ENCODE peak calls at places on chromosomes 2 and 18, in eight cellular contexts. X, D, E, J, V, T, R and W are unnamed samples.

GRCh38 chr2:224017976-224018375 is 21.1 kb downstream of the SERPINE2 start:
- DNase-seq in V (no peak), X (no peak), T (no peak), R (no peak), J (no peak), D (peak; percentile 35), E (no peak), W (no peak)

GRCh38 chr2:207836526-207837133 is 66.9 kb upstream of the FZD5 start:
- DNase-seq in R (peak; percentile 36), E (no peak), T (no peak), D (no peak), J (peak; percentile 15), V (peak; percentile 49), X (no peak), W (no peak)

GRCh38 chr2:230684222-230685164 is 28.1 kb upstream of the CAB39 start:
- DNase-seq in R (no peak), T (no peak), D (peak; percentile 47), E (no peak), X (no peak), J (peak; percentile 73), V (no peak), W (peak; percentile 19)

GRCh38 chr2:173300458-173300857 is 54.2 kb upstream of the CDCA7 start:
- DNase-seq in T (peak; percentile 95), J (no peak), D (no peak), X (no peak), V (no peak), E (no peak), R (no peak), W (no peak)

GRCh38 chr2:73035899-73036778 is 35.4 kb downstream of the SFXN5 start:
- DNase-seq in R (no peak), X (no peak), V (peak; percentile 51), J (no peak), D (no peak), T (no peak), E (no peak), W (no peak)

GRCh38 chr18:4455113-4455811 is at the start of gene DLGAP1:
- DNase-seq in D (peak; percentile 19), J (peak; percentile 39), R (no peak), E (no peak), V (peak; percentile 95), T (no peak), X (peak; percentile 88), W (peak; percentile 42)

GRCh38 chr2:108855194-108855593 is 68.6 kb downstream of the CCDC138 start:
- DNase-seq in V (no peak), D (peak; percentile 34), E (peak; percentile 23), R (no peak), T (peak; percentile 54), J (no peak), X (no peak), W (peak; percentile 20)

GRCh38 chr2:20645301-20645701 is 5.6 kb downstream of the HS1BP3 start:
- DNase-seq in R (peak; percentile 12), T (no peak), X (no peak), E (no peak), D (no peak), J (no peak), V (no peak), W (no peak)

GRCh38 chr2:164625378-164625971 is 4.2 kb upstream of the GRB14 start:
- DNase-seq in E (no peak), V (no peak), D (peak; percentile 85), J (no peak), R (no peak), X (no peak), T (peak; percentile 48), W (no peak)

GRCh38 chr2:14756122-14756541 is 123.6 kb downstream of the LRATD1 start:
- DNase-seq in V (no peak), X (no peak), J (no peak), T (peak; percentile 90), R (no peak), D (peak; percentile 70), E (peak; percentile 19), W (no peak)

GRCh38 chr18:26301681-26302080 is 75.4 kb downstream of the TAF4B start:
- DNase-seq in J (no peak), E (peak; percentile 44), T (no peak), X (no peak), V (no peak), R (no peak), D (peak; percentile 53), W (peak; percentile 24)

GRCh38 chr18:78242796-78243195 is 736.8 kb upstream of the SALL3 start:
- DNase-seq in R (peak; percentile 49), V (no peak), X (no peak), E (no peak), J (no peak), D (peak; percentile 11), T (peak; percentile 3), W (no peak)

GRCh38 chr18:45619062-45619825 is 4.0 kb downstream of the SLC14A2 start:
- DNase-seq in J (no peak), E (peak; percentile 32), T (no peak), V (no peak), R (peak; percentile 60), D (peak; percentile 54), X (no peak), W (no peak)

GRCh38 chr2:104177179-104177578 is 676.7 kb upstream of the POU3F3 start:
- DNase-seq in T (no peak), X (no peak), J (no peak), V (no peak), R (no peak), E (no peak), D (no peak), W (no peak)

GRCh38 chr2:214591359-214591758 is 180.5 kb downstream of the VWC2L start:
- DNase-seq in E (no peak), R (no peak), T (peak; percentile 37), X (no peak), V (no peak), D (no peak), J (no peak), W (peak; percentile 4)

DNA sequence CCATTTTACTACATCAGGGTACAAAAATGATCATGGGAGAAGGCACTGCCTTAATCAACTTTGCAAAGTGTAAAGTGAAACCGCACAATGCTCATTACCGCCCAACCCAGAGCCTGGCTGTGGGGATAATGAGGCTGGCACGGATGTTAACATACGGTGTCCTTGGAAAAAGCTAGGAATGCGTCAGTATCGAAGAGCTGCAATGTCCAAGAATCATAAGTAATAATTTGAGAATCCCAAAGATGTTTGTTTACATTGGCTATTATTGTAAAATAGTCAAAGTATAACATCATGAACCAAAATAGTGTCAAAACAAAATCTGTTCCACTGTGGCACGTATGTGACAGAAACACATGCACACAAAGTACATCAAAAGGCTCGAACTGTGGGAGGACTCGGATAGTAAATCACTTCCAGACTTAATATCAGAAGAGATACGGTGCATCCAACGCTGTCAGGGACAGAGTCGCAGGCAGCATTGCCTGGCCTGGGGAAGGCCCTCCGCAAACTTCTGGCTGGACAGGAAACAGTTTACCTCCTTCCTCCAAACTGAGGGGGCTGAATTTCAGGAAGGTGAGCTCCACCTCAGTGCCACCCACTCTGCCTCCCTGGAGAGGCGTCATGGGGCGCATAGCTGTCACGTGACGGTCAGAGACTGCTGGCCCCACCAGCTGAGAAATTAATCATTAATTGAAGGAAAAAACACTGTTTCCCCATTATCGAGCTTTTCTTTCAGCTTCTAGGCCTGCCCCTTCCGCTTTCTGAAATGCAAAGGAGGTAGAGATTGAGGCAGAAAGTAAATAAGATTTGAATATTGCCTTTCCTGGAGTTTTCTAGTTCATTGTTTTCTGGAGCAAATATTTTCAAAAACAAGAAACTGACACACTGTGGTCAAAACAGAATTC is 1.8 kb upstream of the ID2 start:
- DNase-seq in D (peak; percentile 79), X (peak; percentile 85), R (peak; percentile 42), V (peak; percentile 44), T (no peak), E (peak; percentile 68), J (no peak), W (peak; percentile 65)
- H3K4me3 ChIP-seq in D (peak overlapping the region; percentile 85), X (peak overlapping the region; percentile 63), R (peak overlapping the region; percentile 81), V (peak overlapping the region; percentile 50), T (no peak overlapping the region), E (peak overlapping the region; percentile 68), J (peak overlapping the region; percentile 52), W (peak overlapping the region; percentile 72)

GRCh38 chr2:237414056-237414661 is at the start of gene COL6A3:
- DNase-seq in V (no peak), J (peak; percentile 77), X (no peak), E (peak; percentile 98), T (no peak), D (peak; percentile 93), R (peak; percentile 73), W (no peak)
- H3K27ac ChIP-seq in V (no peak within 1 kb of the TSS), J (peak within 1 kb of the TSS; percentile 66), X (peak within 1 kb of the TSS; percentile 73), E (peak within 1 kb of the TSS; percentile 92), T (no peak within 1 kb of the TSS), D (peak within 1 kb of the TSS; percentile 99), R (peak within 1 kb of the TSS; percentile 82), W (no peak within 1 kb of the TSS)

GRCh38 chr2:26649322-26649721 is 8.2 kb upstream of the CIB4 start:
- DNase-seq in R (no peak), X (peak; percentile 31), J (peak; percentile 28), V (no peak), E (no peak), T (no peak), D (no peak), W (no peak)
- H3K27me3 ChIP-seq in R (peaks cover 59% of the 10 kb centered on the region), X (no peaks in the 10 kb centered on the region), J (peaks cover 39% of the 10 kb centered on the region), V (peaks cover 6% of the 10 kb centered on the region), E (peaks cover 28% of the 10 kb centered on the region), T (no peaks in the 10 kb centered on the region), D (peaks cover 43% of the 10 kb centered on the region), W (peaks cover 36% of the 10 kb centered on the region)

DNA sequence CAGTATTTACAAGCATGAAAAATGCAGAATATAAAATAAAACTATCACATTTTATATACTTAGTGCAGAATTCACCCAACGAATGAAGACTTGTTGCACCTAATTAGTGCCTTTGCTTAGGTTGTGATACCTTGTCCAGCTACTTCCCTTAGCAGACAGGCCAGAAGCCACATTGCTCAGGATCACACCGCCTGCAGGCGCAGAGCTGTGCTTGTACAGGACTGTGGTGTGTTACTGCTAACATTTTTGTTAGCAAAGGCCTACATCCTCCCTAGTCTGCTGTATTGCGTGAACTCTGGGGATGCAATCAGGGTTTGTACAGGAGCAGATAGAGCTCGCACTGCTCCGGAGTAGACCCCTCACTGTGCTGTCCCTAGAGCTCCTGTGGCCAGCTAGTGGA is 336.9 kb downstream of the CBLN2 start:
- DNase-seq in E (no peak), R (no peak), X (no peak), T (no peak), D (no peak), V (no peak), J (no peak), W (peak; percentile 68)
- H3K4me3 ChIP-seq in E (no peak overlapping the region), R (no peak overlapping the region), X (no peak overlapping the region), T (no peak overlapping the region), D (no peak overlapping the region), V (no peak overlapping the region), J (no peak overlapping the region), W (no peak overlapping the region)

GRCh38 chr2:158120664-158121063 is 19.0 kb downstream of the UPP2 start:
- DNase-seq in R (no peak), T (no peak), D (no peak), X (no peak), E (no peak), V (no peak), J (no peak), W (no peak)
- H3K27ac ChIP-seq in R (no peak overlapping the region), T (no peak overlapping the region), D (no peak overlapping the region), X (no peak overlapping the region), E (no peak overlapping the region), V (no peak overlapping the region), J (no peak overlapping the region), W (no peak overlapping the region)